ENCODE peak calls at places on chromosomes 6 and 20, in four cellular contexts. F is AG09309, N is GM12865, M is tibial artery. Z is an unnamed sample.

GRCh38 chr20:57033994-57034393 is 232.4 kb downstream of the BMP7 start:
- DNase-seq in N (no peak), F (no peak), M (no peak), Z (no peak)

GRCh38 chr6:121959501-121959900 is 440.0 kb upstream of the HSF2 start:
- DNase-seq in F (no peak), N (no peak), M (no peak), Z (no peak)

GRCh38 chr6:40550096-40550731 is 37.0 kb downstream of the LRFN2 start:
- DNase-seq in M (no peak), F (peak), N (peak), Z (peak)

GRCh38 chr20:38094373-38094775 is 60.8 kb downstream of the RPRD1B start:
- DNase-seq in F (no peak), N (peak), M (peak), Z (no peak)

GRCh38 chr6:4820704-4821276 is 44.6 kb downstream of the CDYL start:
- DNase-seq in M (no peak), F (peak), N (peak), Z (no peak)

GRCh38 chr6:105389543-105389942 is 13.3 kb downstream of the PREP start:
- DNase-seq in N (no peak), F (no peak), M (no peak), Z (no peak)

GRCh38 chr6:22251331-22251730 is 45.5 kb downstream of the PRL start:
- DNase-seq in N (no peak), M (no peak), F (peak), Z (peak)

GRCh38 chr20:19628570-19629134 is 129.4 kb upstream of the RIN2 start:
- DNase-seq in M (no peak), N (peak), F (peak), Z (no peak)

GRCh38 chr20:36384022-36384619 is 78.0 kb downstream of the DLGAP4 start:
- DNase-seq in F (no peak), M (no peak), N (peak), Z (no peak)

GRCh38 chr20:57260065-57260958 is 6.1 kb downstream of the BMP7 start:
- DNase-seq in M (no peak), N (no peak), F (no peak), Z (no peak)

GRCh38 chr6:10030942-10031537 is 383.8 kb downstream of the TFAP2A start:
- DNase-seq in M (no peak), N (peak), F (no peak), Z (no peak)

GRCh38 chr6:80640176-80640575 is 533.7 kb downstream of the BCKDHB start:
- DNase-seq in M (no peak), F (no peak), N (no peak), Z (no peak)

GRCh38 chr6:74410630-74411029 is 714.6 kb downstream of the CD109 start:
- DNase-seq in F (peak), N (no peak), M (no peak), Z (peak)

GRCh38 chr6:55445648-55446204 is 118.5 kb downstream of the GFRAL start:
- DNase-seq in F (no peak), N (peak), M (no peak), Z (no peak)

GRCh38 chr6:116971959-116972358 is 94.9 kb downstream of the RFX6 start:
- DNase-seq in M (no peak), F (peak), N (peak), Z (no peak)

GRCh38 chr20:45406260-45407066 is 1.6 kb upstream of the DBNDD2 start:
- DNase-seq in F (no peak), M (peak), N (no peak), Z (no peak)

GRCh38 chr6:4804095-4804494 is 27.9 kb downstream of the CDYL start:
- DNase-seq in M (no peak), F (no peak), N (no peak), Z (no peak)

GRCh38 chr20:47674145-47674544 is 111.1 kb downstream of the SULF2 start:
- DNase-seq in N (no peak), F (no peak), M (no peak), Z (no peak)

GRCh38 chr20:1671891-1672669 is 14.5 kb upstream of the SIRPG start:
- DNase-seq in N (no peak), F (no peak), M (no peak), Z (no peak)

DNA sequence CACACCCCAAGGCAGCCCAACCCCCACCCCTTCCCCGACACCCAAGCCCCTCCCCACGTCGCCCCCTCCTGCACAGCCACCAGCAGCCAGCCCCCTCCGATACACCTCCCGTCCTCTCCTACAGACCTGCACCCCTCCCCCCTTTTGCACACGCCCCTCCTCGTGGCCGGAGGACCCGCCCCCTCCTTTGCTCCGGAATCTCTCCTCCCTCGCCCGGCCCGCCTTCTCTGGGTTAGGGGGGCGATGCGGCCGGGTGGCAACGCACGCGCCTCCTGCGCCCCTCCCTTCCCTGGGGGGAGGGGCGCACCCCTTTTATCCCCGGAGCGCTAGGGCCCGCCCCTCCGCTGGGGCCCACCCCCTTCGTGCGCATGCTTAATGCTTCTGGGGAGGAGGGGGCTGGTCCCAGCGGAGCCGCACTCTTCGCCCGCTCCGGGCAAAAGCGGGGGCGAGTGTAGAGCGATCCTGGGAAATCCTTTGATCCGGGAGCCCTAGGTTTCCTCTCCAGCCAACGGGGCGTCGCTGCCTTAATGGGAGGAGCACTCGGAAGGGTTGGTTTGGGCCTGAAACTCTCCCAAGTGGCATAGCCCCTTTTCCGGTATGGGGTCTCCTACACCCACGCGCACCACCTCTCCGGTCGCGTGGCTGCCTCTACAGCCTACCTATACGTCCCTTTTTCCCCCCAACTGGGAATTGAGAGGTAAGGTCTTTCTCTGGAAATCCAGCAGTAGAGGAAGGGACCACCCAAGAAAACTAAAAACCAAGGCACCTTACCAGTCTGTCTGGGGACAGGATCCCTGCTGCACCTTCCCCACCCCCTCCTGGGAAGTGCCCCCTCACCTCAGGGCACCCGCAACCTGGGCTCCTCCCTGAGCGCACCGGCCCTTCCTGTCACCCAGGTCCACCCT is 1.9 kb downstream of the SOX12 start:
- DNase-seq in F (no peak), M (peak), N (peak), Z (no peak)
- TF ChIP-seq CTCF in F (no peak), M (no peak), N (no peak), Z (no peak)

GRCh38 chr6:127190552-127190951 is 72.1 kb downstream of the RSPO3 start:
- DNase-seq in F (no peak), M (no peak), N (peak), Z (no peak)

GRCh38 chr6:127195833-127196232 is 70.8 kb upstream of the RNF146 start:
- DNase-seq in N (no peak), F (no peak), M (no peak), Z (no peak)

GRCh38 chr6:127188752-127189151 is 70.3 kb downstream of the RSPO3 start:
- DNase-seq in N (no peak), M (no peak), F (no peak), Z (no peak)

GRCh38 chr6:127191716-127192115 is 73.2 kb downstream of the RSPO3 start:
- DNase-seq in F (no peak), N (no peak), M (no peak), Z (no peak)

GRCh38 chr6:127192911-127193503 is 73.7 kb upstream of the RNF146 start:
- DNase-seq in F (peak), M (no peak), N (no peak), Z (no peak)
- H3K4me3 ChIP-seq in F (no peak), M (no peak), N (no peak), Z (no peak)

GRCh38 chr20:18139832-18140231 is 2.2 kb downstream of the KAT14 start:
- DNase-seq in M (no peak), N (no peak), F (no peak), Z (no peak)

GRCh38 chr20:18138266-18138582 is 561 bp downstream of the KAT14 start:
- DNase-seq in N (no peak), M (no peak), F (no peak), Z (no peak)

GRCh38 chr20:18133962-18134361 is 3.7 kb upstream of the KAT14 start:
- DNase-seq in M (no peak), F (no peak), N (no peak), Z (no peak)

GRCh38 chr20:18138639-18139583 is 1.2 kb downstream of the KAT14 start:
- DNase-seq in F (no peak), N (no peak), M (no peak), Z (no peak)

GRCh38 chr20:18137412-18138265 is at the start of the genes KAT14 and PET117:
- DNase-seq in M (peak), N (peak), F (peak), Z (peak)
- TF ChIP-seq CTCF in M (no peak), N (no peak), F (no peak), Z (no peak)

GRCh38 chr6:109454483-109455160 is 950 bp downstream of the MICAL1 start:
- DNase-seq in F (no peak), N (peak), M (peak), Z (no peak)
- H3K4me3 ChIP-seq in F (peak), N (peak), M (peak), Z (peak)